ENCODE peak calls at places on chromosomes 12 and 14, in nine cellular contexts. T is testis, J is GM13976, I is MCF 10A, E is lung, O is adrenal gland, Z is mammary epithelial cell, R is upper lobe of left lung, H is AG04450. M is an unnamed sample.

GRCh38 chr14:61876362-61877049 is 114.3 kb downstream of the SNAPC1 start:
- DNase-seq in T (no peak), J (no peak), I (no peak), E (no peak), O (no peak), Z (no peak), R (no peak), H (no peak), M (no peak)

GRCh38 chr12:47082963-47083621 is 3.3 kb upstream of the AMIGO2 start:
- DNase-seq in T (no peak), J (no peak), I (peak; percentile 95), E (no peak), O (peak; percentile 31), Z (peak; percentile 92), R (peak; percentile 43), H (peak; percentile 57), M (no peak)

GRCh38 chr14:62645649-62646048 is 399.6 kb downstream of the KCNH5 start:
- DNase-seq in T (no peak), J (no peak), I (no peak), E (no peak), O (no peak), Z (peak; percentile 8), R (no peak), H (peak; percentile 39), M (no peak)

GRCh38 chr12:46221255-46222128 is 47.4 kb downstream of the SLC38A1 start:
- DNase-seq in T (no peak), J (no peak), I (peak; percentile 32), E (no peak), O (no peak), Z (peak; percentile 23), R (no peak), H (no peak), M (no peak)

GRCh38 chr12:16350682-16351081 is 3.2 kb downstream of the MGST1 start:
- DNase-seq in T (no peak), J (no peak), I (peak; percentile 99), E (peak; percentile 80), O (peak; percentile 76), Z (peak; percentile 98), R (peak; percentile 83), H (peak; percentile 87), M (no peak)

GRCh38 chr12:62800707-62801400 is 134.1 kb downstream of the PPM1H start:
- DNase-seq in T (no peak), J (no peak), I (no peak), E (no peak), O (no peak), Z (no peak), R (no peak), H (no peak), M (no peak)

GRCh38 chr12:127632431-127632830 is 634.5 kb upstream of the TMEM132C start:
- DNase-seq in T (no peak), J (no peak), I (no peak), E (no peak), O (no peak), Z (no peak), R (no peak), H (no peak), M (no peak)

GRCh38 chr12:112297188-112297587 is 85.0 kb downstream of the HECTD4 start:
- DNase-seq in T (no peak), J (no peak), I (no peak), E (no peak), O (no peak), Z (no peak), R (no peak), H (no peak), M (no peak)

DNA sequence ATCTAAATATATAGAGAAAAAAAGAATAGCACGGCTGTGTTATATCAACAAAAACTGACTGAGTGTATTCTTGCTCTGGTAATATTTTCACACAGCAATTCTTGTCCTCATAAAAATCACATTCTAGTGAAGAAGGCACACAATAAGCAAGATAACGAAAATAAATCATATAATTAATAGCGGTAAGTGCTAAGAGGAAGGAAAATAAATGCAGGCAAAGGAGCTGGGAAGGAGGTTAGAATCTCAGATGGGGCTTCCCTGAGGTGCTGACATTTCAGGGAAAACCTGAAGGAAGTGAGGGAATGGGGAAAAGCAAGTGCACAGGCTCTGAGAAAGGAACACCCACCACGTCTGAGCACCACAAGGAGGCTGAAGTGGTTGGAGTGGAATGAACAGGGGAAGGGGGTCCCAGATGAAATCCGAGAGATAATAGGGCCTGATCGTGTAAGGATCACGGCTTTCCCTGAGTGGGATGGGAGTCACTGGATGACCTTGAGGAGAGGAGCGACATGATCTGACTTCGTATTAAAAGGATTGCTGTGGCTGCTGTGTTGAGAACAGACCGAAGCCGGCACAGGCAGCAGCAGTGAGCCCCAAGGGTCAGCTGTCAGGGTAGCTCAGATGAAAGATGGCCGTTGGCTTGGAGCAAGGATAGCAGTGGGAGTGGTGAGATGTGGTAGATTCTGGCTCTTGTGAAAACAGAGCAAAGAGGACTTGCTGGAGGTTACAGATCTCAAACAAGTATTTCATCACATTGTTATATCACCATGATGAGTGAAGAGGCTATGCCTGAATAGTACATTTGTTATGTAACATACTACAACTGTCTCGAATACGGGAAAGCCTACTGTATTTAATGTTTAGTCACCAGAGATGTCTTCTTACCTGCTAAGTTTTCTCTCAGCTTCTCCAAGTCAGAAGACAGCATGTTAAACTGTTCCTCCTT is 67.1 kb upstream of the VPS33A start:
- DNase-seq in T (peak; percentile 44), J (no peak), I (no peak), E (no peak), O (peak; percentile 90), Z (no peak), R (no peak), H (no peak), M (no peak)
- TF ChIP-seq CTCF in T (no peak), J (no peak), I (no peak), E (no peak), O (no peak), Z (no peak), R (no peak), H (no peak), M (no peak)

GRCh38 chr12:131829795-131830334 is 1.7 kb downstream of the MMP17 start:
- DNase-seq in T (no peak), J (no peak), I (no peak), E (no peak), O (no peak), Z (no peak), R (no peak), H (no peak), M (no peak)

GRCh38 chr12:131828671-131829350 is 618 bp downstream of the MMP17 start:
- DNase-seq in T (no peak), J (no peak), I (peak; percentile 39), E (no peak), O (no peak), Z (peak; percentile 24), R (no peak), H (no peak), M (no peak)

GRCh38 chr12:131826064-131826928 is 1.9 kb upstream of the MMP17 start:
- DNase-seq in T (no peak), J (no peak), I (no peak), E (no peak), O (no peak), Z (no peak), R (no peak), H (no peak), M (no peak)

GRCh38 chr12:131829351-131829794 is 1.2 kb downstream of the MMP17 start:
- DNase-seq in T (peak; percentile 56), J (no peak), I (peak; percentile 30), E (no peak), O (no peak), Z (peak; percentile 14), R (no peak), H (no peak), M (no peak)

DNA sequence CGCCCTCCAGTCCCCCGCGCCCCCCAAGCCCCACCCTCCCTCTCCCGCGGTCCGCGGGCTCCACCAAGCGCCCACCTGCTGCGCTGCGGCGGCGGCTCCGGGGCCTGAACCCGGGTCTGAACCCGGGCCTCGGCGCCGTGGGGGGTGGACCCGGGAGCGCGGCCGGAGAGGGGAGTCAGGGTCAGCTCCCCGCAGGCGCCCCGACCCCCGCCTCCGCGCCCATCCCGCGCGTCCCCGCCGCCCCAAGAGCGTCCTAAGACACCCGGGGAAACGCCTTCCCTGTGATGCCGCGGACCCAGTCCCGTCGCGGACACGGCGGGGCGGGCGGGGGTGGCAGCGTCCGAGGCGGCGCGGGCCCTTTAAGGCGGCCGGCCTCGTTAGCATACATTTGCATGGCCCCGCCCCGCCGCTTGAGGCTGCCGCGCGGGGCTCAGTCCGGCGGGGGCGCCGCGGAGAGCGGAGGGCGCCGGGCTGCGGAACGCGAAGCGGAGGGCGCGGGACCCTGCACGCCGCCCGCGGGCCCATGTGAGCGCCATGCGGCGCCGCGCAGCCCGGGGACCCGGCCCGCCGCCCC is at the start of gene MMP17:
- DNase-seq in T (peak; percentile 70), J (peak; percentile 75), I (peak; percentile 54), E (no peak), O (peak; percentile 25), Z (peak; percentile 34), R (peak; percentile 45), H (no peak), M (no peak)
- TF ChIP-seq CTCF in T (peak; percentile 9), J (peak; percentile 40), I (peak; percentile 28), E (no peak), O (no peak), Z (no peak), R (no peak), H (no peak), M (no peak)

GRCh38 chr12:49330032-49330619 is 6.9 kb downstream of the C1QL4 start:
- DNase-seq in T (no peak), J (no peak), I (no peak), E (no peak), O (no peak), Z (no peak), R (peak; percentile 2), H (no peak), M (no peak)

GRCh38 chr12:49332891-49333371 is 4.1 kb downstream of the C1QL4 start:
- DNase-seq in T (no peak), J (no peak), I (no peak), E (no peak), O (no peak), Z (no peak), R (peak; percentile 20), H (no peak), M (no peak)

GRCh38 chr12:49330631-49331359 is 6.2 kb downstream of the C1QL4 start:
- DNase-seq in T (no peak), J (no peak), I (no peak), E (no peak), O (no peak), Z (no peak), R (peak; percentile 9), H (no peak), M (no peak)

GRCh38 chr12:49332441-49332861 is 4.5 kb downstream of the C1QL4 start:
- DNase-seq in T (peak; percentile 13), J (no peak), I (no peak), E (no peak), O (no peak), Z (no peak), R (no peak), H (no peak), M (no peak)

GRCh38 chr12:49331360-49332222 is 5.4 kb downstream of the C1QL4 start:
- DNase-seq in T (peak; percentile 85), J (peak; percentile 66), I (peak; percentile 51), E (peak; percentile 66), O (peak; percentile 86), Z (peak; percentile 37), R (peak; percentile 79), H (peak; percentile 44), M (no peak)
- TF ChIP-seq CTCF in T (peak; percentile 59), J (peak; percentile 66), I (peak; percentile 72), E (peak; percentile 45), O (peak; percentile 86), Z (peak; percentile 92), R (peak; percentile 84), H (peak; percentile 92), M (no peak)

GRCh38 chr14:29163109-29163508 is 396.5 kb downstream of the FOXG1 start:
- DNase-seq in T (no peak), J (no peak), I (no peak), E (no peak), O (no peak), Z (no peak), R (no peak), H (no peak), M (no peak)

GRCh38 chr14:29168149-29168548 is 401.6 kb downstream of the FOXG1 start:
- DNase-seq in T (no peak), J (no peak), I (no peak), E (no peak), O (no peak), Z (no peak), R (no peak), H (no peak), M (no peak)

GRCh38 chr14:29169408-29169807 is 402.8 kb downstream of the FOXG1 start:
- DNase-seq in T (no peak), J (no peak), I (no peak), E (no peak), O (no peak), Z (no peak), R (no peak), H (no peak), M (no peak)

DNA sequence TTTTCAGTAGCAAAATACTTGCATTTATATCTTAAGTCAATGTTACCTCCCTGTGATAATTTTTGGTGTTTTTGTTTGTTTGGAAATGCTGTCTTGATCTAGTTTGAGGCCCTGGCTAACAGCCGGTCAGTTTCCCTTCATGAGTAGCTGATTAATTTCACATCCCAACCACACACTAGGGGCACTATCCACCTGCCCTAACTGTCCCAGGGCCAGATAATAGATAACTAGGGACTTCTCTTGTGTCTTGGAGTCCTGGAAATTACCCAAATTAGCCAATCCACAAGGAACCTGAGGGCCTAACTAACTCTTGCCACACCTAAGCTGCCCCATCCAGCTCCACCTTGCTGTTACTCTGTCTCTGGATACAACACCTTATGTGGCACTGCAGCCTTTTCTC is 399.9 kb downstream of the FOXG1 start:
- DNase-seq in T (no peak), J (no peak), I (peak; percentile 14), E (no peak), O (no peak), Z (no peak), R (no peak), H (no peak), M (no peak)
- TF ChIP-seq CTCF in T (no peak), J (no peak), I (no peak), E (no peak), O (no peak), Z (no peak), R (no peak), H (no peak), M (no peak)